ENCODE peak calls at places on chromosomes 6 and 20, in ten cellular contexts. C, T, D, O, Z, I, H, K, Q and M are unnamed samples.

GRCh38 chr6:160029525-160029924 is 60.6 kb downstream of the IGF2R start:
- DNase-seq in C (no peak), T (no peak), D (no peak), O (no peak), Z (no peak), I (no peak), H (no peak), K (no peak), Q (no peak), M (no peak)

GRCh38 chr20:40687384-40688128 is 1.5 kb downstream of the MAFB start:
- DNase-seq in C (no peak), T (no peak), D (peak; percentile 70), O (peak; percentile 13), Z (no peak), I (peak; percentile 46), H (no peak), K (peak; percentile 6), Q (no peak), M (peak; percentile 34)

GRCh38 chr6:81166770-81167169 is 585.7 kb downstream of the TENT5A start:
- DNase-seq in C (no peak), T (no peak), D (no peak), O (no peak), Z (no peak), I (no peak), H (no peak), K (peak; percentile 67), Q (no peak), M (peak; percentile 75)

GRCh38 chr6:161271343-161272019 is 2.4 kb downstream of the AGPAT4 start:
- DNase-seq in C (no peak), T (no peak), D (no peak), O (no peak), Z (no peak), I (no peak), H (no peak), K (peak; percentile 37), Q (no peak), M (no peak)

GRCh38 chr6:40308533-40309306 is 278.4 kb downstream of the LRFN2 start:
- DNase-seq in C (no peak), T (peak; percentile 42), D (peak; percentile 67), O (peak; percentile 73), Z (no peak), I (peak; percentile 80), H (no peak), K (peak; percentile 46), Q (peak; percentile 81), M (peak; percentile 38)

GRCh38 chr20:36532822-36533221 is 8.5 kb upstream of the MYL9 start:
- DNase-seq in C (no peak), T (no peak), D (no peak), O (no peak), Z (no peak), I (no peak), H (no peak), K (no peak), Q (no peak), M (no peak)

GRCh38 chr6:155224031-155224451 is 39.8 kb upstream of the CLDN20 start:
- DNase-seq in C (no peak), T (no peak), D (peak; percentile 22), O (peak; percentile 72), Z (no peak), I (no peak), H (no peak), K (peak; percentile 83), Q (peak; percentile 62), M (peak; percentile 78)

GRCh38 chr20:25863536-25864325 is 167.1 kb upstream of the ZNF337 start:
- DNase-seq in C (no peak), T (peak; percentile 14), D (peak; percentile 24), O (no peak), Z (no peak), I (no peak), H (no peak), K (peak; percentile 48), Q (no peak), M (no peak)

GRCh38 chr20:22974354-22974753 is 60.8 kb upstream of the SSTR4 start:
- DNase-seq in C (no peak), T (no peak), D (peak; percentile 49), O (no peak), Z (no peak), I (no peak), H (no peak), K (peak; percentile 23), Q (no peak), M (no peak)

GRCh38 chr6:37242429-37243052 is 15.0 kb upstream of the TBC1D22B start:
- DNase-seq in C (no peak), T (peak; percentile 90), D (peak; percentile 70), O (no peak), Z (no peak), I (no peak), H (no peak), K (peak; percentile 99), Q (no peak), M (peak; percentile 98)

GRCh38 chr6:2396856-2397640 is 151.6 kb upstream of the GMDS start:
- DNase-seq in C (no peak), T (no peak), D (no peak), O (no peak), Z (no peak), I (no peak), H (peak; percentile 21), K (peak; percentile 87), Q (no peak), M (peak; percentile 73)

GRCh38 chr6:48151142-48151541 is 40.1 kb upstream of the PTCHD4 start:
- DNase-seq in C (no peak), T (no peak), D (no peak), O (no peak), Z (no peak), I (no peak), H (no peak), K (peak; percentile 1), Q (no peak), M (no peak)

GRCh38 chr6:113078791-113079190 is 731.7 kb downstream of the RFPL4B start:
- DNase-seq in C (no peak), T (no peak), D (no peak), O (no peak), Z (no peak), I (no peak), H (no peak), K (no peak), Q (no peak), M (no peak)

GRCh38 chr6:12232339-12232738 is 57.8 kb upstream of the EDN1 start:
- DNase-seq in C (no peak), T (no peak), D (no peak), O (no peak), Z (no peak), I (no peak), H (no peak), K (peak; percentile 76), Q (no peak), M (peak; percentile 85)

GRCh38 chr6:71621918-71622519 is 264.3 kb upstream of the RIMS1 start:
- DNase-seq in C (no peak), T (no peak), D (peak; percentile 7), O (no peak), Z (no peak), I (no peak), H (no peak), K (peak; percentile 8), Q (no peak), M (peak; percentile 30)

GRCh38 chr20:63433351-63433750 is 39.1 kb downstream of the KCNQ2 start:
- DNase-seq in C (no peak), T (no peak), D (no peak), O (no peak), Z (no peak), I (no peak), H (no peak), K (no peak), Q (no peak), M (no peak)

GRCh38 chr6:151269318-151269995 is 29.7 kb downstream of the AKAP12 start:
- DNase-seq in C (no peak), T (peak; percentile 26), D (no peak), O (no peak), Z (no peak), I (no peak), H (no peak), K (peak; percentile 89), Q (no peak), M (peak; percentile 94)

GRCh38 chr20:910840-911770 is 5.0 kb downstream of the ANGPT4 start:
- DNase-seq in C (no peak), T (no peak), D (no peak), O (no peak), Z (no peak), I (no peak), H (no peak), K (peak; percentile 61), Q (no peak), M (peak; percentile 61)

GRCh38 chr20:36181934-36182603 is 27.5 kb downstream of the EPB41L1 start:
- DNase-seq in C (no peak), T (peak; percentile 44), D (no peak), O (no peak), Z (no peak), I (no peak), H (no peak), K (peak; percentile 76), Q (no peak), M (peak; percentile 50)

GRCh38 chr20:953742-954141 is 37.6 kb upstream of the ANGPT4 start:
- DNase-seq in C (no peak), T (no peak), D (peak; percentile 12), O (no peak), Z (no peak), I (no peak), H (no peak), K (peak; percentile 30), Q (no peak), M (peak; percentile 8)

GRCh38 chr6:6975395-6976111 is 132.2 kb upstream of the RREB1 start:
- DNase-seq in C (no peak), T (no peak), D (no peak), O (no peak), Z (no peak), I (no peak), H (no peak), K (no peak), Q (no peak), M (no peak)

GRCh38 chr6:35359744-35360348 is 17.5 kb downstream of the PPARD start:
- DNase-seq in C (no peak), T (no peak), D (no peak), O (no peak), Z (no peak), I (no peak), H (no peak), K (peak; percentile 95), Q (no peak), M (peak; percentile 90)

GRCh38 chr20:15446373-15446772 is 1109.0 kb upstream of the FLRT3 start:
- DNase-seq in C (no peak), T (no peak), D (no peak), O (no peak), Z (no peak), I (no peak), H (no peak), K (peak; percentile 7), Q (no peak), M (no peak)